ENCODE peak calls at places on chromosomes 5 and 9, in ten cellular contexts. D is left ventricle myocardium superior; W is BJ; V is GM10248; L is body of pancreas; S is stimulated activated CD4-positive, alpha-beta T cell treated with anti-CD3 and anti-CD28 coated beads, TNF-alpha, amount 100 ng/mL, for 1 hour; Y is stimulated activated CD8-positive, alpha-beta memory T cell treated with anti-CD3 and anti-CD28 coated beads, Interleukin-4, amount 100 ng/mL, for 1 hour; F is NCI-H1417; E is T follicular helper cell; O is cardiac fibroblast. N is an unnamed sample.

GRCh38 chr5:142959683-142960308 is 189.6 kb downstream of the ARHGAP26 start:
- DNase-seq in D (no peak), W (no peak), V (no peak), L (no peak), S (no peak), Y (no peak), F (no peak), E (no peak), O (no peak), N (no peak)

GRCh38 chr9:96646081-96646991 is 8.8 kb downstream of the PRXL2C start:
- DNase-seq in D (no peak), W (peak; percentile 83), V (no peak), L (no peak), S (no peak), Y (no peak), F (no peak), E (no peak), O (peak; percentile 67), N (no peak)

GRCh38 chr5:149297340-149298023 is 25.8 kb downstream of the AFAP1L1 start:
- DNase-seq in D (peak; percentile 62), W (no peak), V (no peak), L (no peak), S (no peak), Y (no peak), F (no peak), E (no peak), O (no peak), N (no peak)

GRCh38 chr9:136971746-136972145 is 5.6 kb upstream of the PTGDS start:
- DNase-seq in D (no peak), W (no peak), V (no peak), L (no peak), S (no peak), Y (no peak), F (no peak), E (no peak), O (no peak), N (no peak)

GRCh38 chr5:178192244-178192643 is 5.1 kb upstream of the GMCL2 start:
- DNase-seq in D (no peak), W (no peak), V (no peak), L (no peak), S (no peak), Y (no peak), F (no peak), E (no peak), O (no peak), N (no peak)

GRCh38 chr9:131495726-131496292 is 6.9 kb upstream of the POMT1 start:
- DNase-seq in D (no peak), W (no peak), V (no peak), L (no peak), S (no peak), Y (no peak), F (no peak), E (no peak), O (no peak), N (no peak)

GRCh38 chr5:32506809-32507208 is 62.3 kb upstream of the ZFR start:
- DNase-seq in D (no peak), W (peak; percentile 78), V (no peak), L (no peak), S (no peak), Y (no peak), F (no peak), E (no peak), O (peak; percentile 64), N (no peak)

GRCh38 chr5:172175263-172175719 is 12.7 kb downstream of the STK10 start:
- DNase-seq in D (peak; percentile 73), W (no peak), V (peak; percentile 80), L (peak; percentile 36), S (peak; percentile 78), Y (peak; percentile 78), F (no peak), E (peak; percentile 86), O (no peak), N (no peak)

GRCh38 chr5:40991168-40991980 is 79.8 kb downstream of the MROH2B start:
- DNase-seq in D (no peak), W (no peak), V (no peak), L (peak; percentile 26), S (no peak), Y (no peak), F (no peak), E (no peak), O (peak; percentile 96), N (no peak)

GRCh38 chr5:41009228-41009627 is 61.9 kb downstream of the MROH2B start:
- DNase-seq in D (no peak), W (no peak), V (no peak), L (no peak), S (no peak), Y (no peak), F (no peak), E (no peak), O (peak; percentile 83), N (no peak)

GRCh38 chr5:173582198-173583092 is 34.0 kb downstream of the BOD1 start:
- DNase-seq in D (no peak), W (peak; percentile 30), V (no peak), L (no peak), S (no peak), Y (no peak), F (no peak), E (no peak), O (peak; percentile 32), N (no peak)

GRCh38 chr9:24464321-24464951 is 81.3 kb downstream of the IZUMO3 start:
- DNase-seq in D (no peak), W (no peak), V (no peak), L (no peak), S (no peak), Y (no peak), F (no peak), E (no peak), O (no peak), N (no peak)

GRCh38 chr5:68494771-68495170 is 279.2 kb downstream of the PIK3R1 start:
- DNase-seq in D (no peak), W (no peak), V (no peak), L (no peak), S (no peak), Y (no peak), F (no peak), E (no peak), O (no peak), N (no peak)

GRCh38 chr5:10663531-10664183 is 97.4 kb downstream of the DAP start:
- DNase-seq in D (no peak), W (peak; percentile 9), V (no peak), L (peak; percentile 74), S (no peak), Y (no peak), F (no peak), E (no peak), O (peak; percentile 29), N (no peak)

GRCh38 chr5:32545102-32545847 is 40.1 kb upstream of the SUB1 start:
- DNase-seq in D (no peak), W (no peak), V (no peak), L (no peak), S (no peak), Y (no peak), F (no peak), E (no peak), O (no peak), N (no peak)

GRCh38 chr9:29875522-29875921 is 2302.2 kb upstream of the C9orf72 start:
- DNase-seq in D (no peak), W (no peak), V (no peak), L (no peak), S (no peak), Y (no peak), F (no peak), E (no peak), O (no peak), N (no peak)

GRCh38 chr9:18795947-18796705 is 236.9 kb downstream of the SAXO1 start:
- DNase-seq in D (no peak), W (peak; percentile 28), V (no peak), L (no peak), S (no peak), Y (no peak), F (peak; percentile 1), E (no peak), O (peak; percentile 59), N (no peak)

GRCh38 chr5:36651775-36652685 is 45.6 kb downstream of the SLC1A3 start:
- DNase-seq in D (no peak), W (no peak), V (no peak), L (no peak), S (no peak), Y (no peak), F (no peak), E (no peak), O (no peak), N (no peak)

GRCh38 chr5:51159606-51160005 is 223.6 kb upstream of the ISL1 start:
- DNase-seq in D (no peak), W (no peak), V (no peak), L (no peak), S (no peak), Y (no peak), F (no peak), E (no peak), O (no peak), N (no peak)

GRCh38 chr5:111735829-111736228 is 21.2 kb downstream of the NREP start:
- DNase-seq in D (peak; percentile 48), W (peak; percentile 76), V (no peak), L (no peak), S (no peak), Y (no peak), F (no peak), E (no peak), O (peak; percentile 96), N (no peak)

GRCh38 chr9:126371007-126371870 is 44.6 kb downstream of the MVB12B start:
- DNase-seq in D (no peak), W (no peak), V (no peak), L (no peak), S (no peak), Y (no peak), F (no peak), E (no peak), O (no peak), N (no peak)

GRCh38 chr9:137579259-137579604 is 507 bp upstream of the DPH7 start:
- DNase-seq in D (no peak), W (no peak), V (no peak), L (no peak), S (no peak), Y (no peak), F (no peak), E (no peak), O (no peak), N (no peak)

GRCh38 chr5:142151436-142152382 is 43.1 kb downstream of the NDFIP1 start:
- DNase-seq in D (no peak), W (no peak), V (peak; percentile 39), L (peak; percentile 64), S (peak; percentile 29), Y (peak; percentile 16), F (peak; percentile 71), E (peak; percentile 34), O (peak; percentile 93), N (peak; percentile 54)

GRCh38 chr9:123864291-123864690 is 65.6 kb downstream of the DENND1A start:
- DNase-seq in D (no peak), W (no peak), V (no peak), L (no peak), S (no peak), Y (no peak), F (no peak), E (no peak), O (no peak), N (no peak)

GRCh38 chr9:32072568-32072967 is 311.9 kb upstream of the ACO1 start:
- DNase-seq in D (no peak), W (no peak), V (no peak), L (no peak), S (no peak), Y (no peak), F (no peak), E (no peak), O (no peak), N (no peak)

GRCh38 chr5:146137967-146138403 is 32.6 kb upstream of the PLAC8L1 start:
- DNase-seq in D (no peak), W (no peak), V (no peak), L (no peak), S (no peak), Y (no peak), F (no peak), E (no peak), O (peak; percentile 72), N (no peak)

GRCh38 chr9:87123830-87124229 is 176.5 kb upstream of the GAS1 start:
- DNase-seq in D (no peak), W (no peak), V (no peak), L (no peak), S (no peak), Y (no peak), F (no peak), E (no peak), O (no peak), N (no peak)

GRCh38 chr5:149921597-149921996 is 23.0 kb downstream of the PDE6A start:
- DNase-seq in D (no peak), W (no peak), V (no peak), L (no peak), S (no peak), Y (no peak), F (no peak), E (no peak), O (no peak), N (no peak)

N was measured in NCI-H774.